ENCODE peak calls at places on chromosomes 3 and 15, in four cellular contexts. F is activated CD4-positive, alpha-beta T cell treated with anti-CD3 and anti-CD28 coated beads, Interleukin-2, amount 10 ng/mL, durations not matched to agents 7 days and 5 days; R is HTR-8/SVneo; N is T-helper 17 cell. D is an unnamed sample.
A peak's percentile ranks its signal among the peaks of the same experiment; 100 is the strongest.

GRCh38 chr3:118102737-118103136 is 931.9 kb downstream of the IGSF11 start:
- DNase-seq in N (no peak), F (no peak), R (no peak), D (no peak)

GRCh38 chr3:51358981-51359380 is 26.1 kb upstream of the MANF start:
- DNase-seq in R (no peak), N (no peak), F (no peak), D (no peak)

GRCh38 chr3:150030841-150031240 is 60.1 kb upstream of the PFN2 start:
- DNase-seq in N (no peak), R (no peak), F (no peak), D (no peak)

GRCh38 chr3:79490165-79491028 is 277.4 kb downstream of the ROBO1 start:
- DNase-seq in N (no peak), R (no peak), F (no peak), D (no peak)

GRCh38 chr3:31014317-31015040 is 120.0 kb upstream of the GADL1 start:
- DNase-seq in N (no peak), R (no peak), F (no peak), D (no peak)

GRCh38 chr3:114721209-114721608 is 425.9 kb downstream of the ZBTB20 start:
- DNase-seq in R (no peak), F (no peak), N (no peak), D (no peak)

GRCh38 chr3:69240651-69241578 is 118.5 kb upstream of the LMOD3 start:
- DNase-seq in F (no peak), R (no peak), N (no peak), D (no peak)

GRCh38 chr3:169041677-169042171 is 621.8 kb downstream of the MECOM start:
- DNase-seq in F (no peak), N (no peak), R (peak; percentile 14), D (no peak)

GRCh38 chr3:165206454-165207266 is 10.5 kb upstream of the SLITRK3 start:
- DNase-seq in F (peak; percentile 29), R (peak; percentile 45), N (no peak), D (peak; percentile 45)

GRCh38 chr3:29185706-29186105 is 95.2 kb upstream of the RBMS3 start:
- DNase-seq in R (no peak), F (no peak), N (no peak), D (no peak)

GRCh38 chr3:52204337-52205073 is 6.5 kb downstream of the ALAS1 start:
- DNase-seq in R (no peak), F (no peak), N (no peak), D (no peak)

GRCh38 chr15:100863406-100864198 is 16.0 kb upstream of the ALDH1A3 start:
- DNase-seq in R (no peak), F (no peak), N (no peak), D (no peak)

GRCh38 chr15:60585743-60586708 is 107.1 kb upstream of the ICE2 start:
- DNase-seq in R (peak; percentile 63), F (peak; percentile 76), N (peak; percentile 48), D (peak; percentile 78)

GRCh38 chr15:25690673-25691543 is 172.2 kb downstream of the ATP10A start:
- DNase-seq in N (no peak), R (no peak), F (no peak), D (no peak)

GRCh38 chr3:141887051-141887450 is 10.6 kb downstream of the ATP1B3 start:
- DNase-seq in F (no peak), N (no peak), R (no peak), D (no peak)

GRCh38 chr3:31275583-31275982 is 257.1 kb upstream of the STT3B start:
- DNase-seq in F (no peak), R (no peak), N (no peak), D (no peak)

D was measured in activated CD8-positive, alpha-beta T cell treated with anti-CD3 and anti-CD28 coated beads, Interleukin-2, amount 10 ng/mL, durations not matched to agents 7 days and 5 days.